ENCODE peak calls at places on chromosomes 1 and 21, in nine cellular contexts. One of them, this sample, is unnamed.
A peak's percentile ranks its signal among the peaks of the same experiment; 100 is the strongest.

GRCh38 chr1:193456883-193457282 is 270.5 kb upstream of the B3GALT2 start:
- DNase-seq in posterior cingulate gyrus: no peak
- DNase-seq in uterus: no peak
- DNase-seq in right atrium auricular region: no peak
- DNase-seq in H7: no peak
- DNase-seq in NCI-H446 treated with DMSO at 0.1 percent for 48 hours: no peak
- DNase-seq in activated naive CD4-positive, alpha-beta T cell: no peak
- DNase-seq in amniotic stem cell: no peak
- DNase-seq in WTC11: no peak
- DNase-seq in this sample: no peak

GRCh38 chr1:162349635-162350330 is 26.9 kb downstream of the SPATA46 start:
- DNase-seq in posterior cingulate gyrus: no peak
- DNase-seq in uterus: no peak
- DNase-seq in right atrium auricular region: no peak
- DNase-seq in H7: no peak
- DNase-seq in NCI-H446 treated with DMSO at 0.1 percent for 48 hours: no peak
- DNase-seq in activated naive CD4-positive, alpha-beta T cell: no peak
- DNase-seq in amniotic stem cell: no peak
- DNase-seq in WTC11: no peak
- DNase-seq in this sample: no peak

GRCh38 chr1:218823291-218823900 is 350.3 kb upstream of the LYPLAL1 start:
- DNase-seq in posterior cingulate gyrus: no peak
- DNase-seq in uterus: no peak
- DNase-seq in right atrium auricular region: no peak
- DNase-seq in H7: no peak
- DNase-seq in NCI-H446 treated with DMSO at 0.1 percent for 48 hours: no peak
- DNase-seq in activated naive CD4-positive, alpha-beta T cell: no peak
- DNase-seq in amniotic stem cell: peak; percentile 42
- DNase-seq in WTC11: no peak
- DNase-seq in this sample: no peak

GRCh38 chr1:206941766-206942418 is 4.4 kb downstream of the PIGR start:
- DNase-seq in posterior cingulate gyrus: no peak
- DNase-seq in uterus: no peak
- DNase-seq in right atrium auricular region: no peak
- DNase-seq in H7: no peak
- DNase-seq in NCI-H446 treated with DMSO at 0.1 percent for 48 hours: no peak
- DNase-seq in activated naive CD4-positive, alpha-beta T cell: no peak
- DNase-seq in amniotic stem cell: no peak
- DNase-seq in WTC11: no peak
- DNase-seq in this sample: no peak

GRCh38 chr21:41827951-41828883 is 50.9 kb downstream of the PRDM15 start:
- DNase-seq in posterior cingulate gyrus: no peak
- DNase-seq in uterus: no peak
- DNase-seq in right atrium auricular region: no peak
- DNase-seq in H7: peak; percentile 66
- DNase-seq in NCI-H446 treated with DMSO at 0.1 percent for 48 hours: no peak
- DNase-seq in activated naive CD4-positive, alpha-beta T cell: no peak
- DNase-seq in amniotic stem cell: no peak
- DNase-seq in WTC11: no peak
- DNase-seq in this sample: no peak

GRCh38 chr1:12172042-12172851 is 5.5 kb downstream of the TNFRSF1B start:
- DNase-seq in posterior cingulate gyrus: no peak
- DNase-seq in uterus: no peak
- DNase-seq in right atrium auricular region: no peak
- DNase-seq in H7: no peak
- DNase-seq in NCI-H446 treated with DMSO at 0.1 percent for 48 hours: no peak
- DNase-seq in activated naive CD4-positive, alpha-beta T cell: no peak
- DNase-seq in amniotic stem cell: no peak
- DNase-seq in WTC11: no peak
- DNase-seq in this sample: no peak

GRCh38 chr1:24364975-24365678 is 46.0 kb downstream of the GRHL3 start:
- DNase-seq in posterior cingulate gyrus: no peak
- DNase-seq in uterus: no peak
- DNase-seq in right atrium auricular region: peak; percentile 60
- DNase-seq in H7: peak; percentile 32
- DNase-seq in NCI-H446 treated with DMSO at 0.1 percent for 48 hours: no peak
- DNase-seq in activated naive CD4-positive, alpha-beta T cell: no peak
- DNase-seq in amniotic stem cell: peak; percentile 63
- DNase-seq in WTC11: no peak
- DNase-seq in this sample: no peak

GRCh38 chr1:26949266-26949925 is 10.9 kb downstream of the KDF1 start:
- DNase-seq in posterior cingulate gyrus: no peak
- DNase-seq in uterus: no peak
- DNase-seq in right atrium auricular region: no peak
- DNase-seq in H7: no peak
- DNase-seq in NCI-H446 treated with DMSO at 0.1 percent for 48 hours: no peak
- DNase-seq in activated naive CD4-positive, alpha-beta T cell: no peak
- DNase-seq in amniotic stem cell: no peak
- DNase-seq in WTC11: no peak
- DNase-seq in this sample: no peak

GRCh38 chr1:220926146-220926545 is 46.9 kb downstream of the HLX start:
- DNase-seq in posterior cingulate gyrus: no peak
- DNase-seq in uterus: no peak
- DNase-seq in right atrium auricular region: no peak
- DNase-seq in H7: no peak
- DNase-seq in NCI-H446 treated with DMSO at 0.1 percent for 48 hours: peak; percentile 87
- DNase-seq in activated naive CD4-positive, alpha-beta T cell: no peak
- DNase-seq in amniotic stem cell: no peak
- DNase-seq in WTC11: no peak
- DNase-seq in this sample: no peak

GRCh38 chr1:189336115-189337100 is 1141.3 kb downstream of the BRINP3 start:
- DNase-seq in posterior cingulate gyrus: no peak
- DNase-seq in uterus: no peak
- DNase-seq in right atrium auricular region: no peak
- DNase-seq in H7: no peak
- DNase-seq in NCI-H446 treated with DMSO at 0.1 percent for 48 hours: no peak
- DNase-seq in activated naive CD4-positive, alpha-beta T cell: no peak
- DNase-seq in amniotic stem cell: no peak
- DNase-seq in WTC11: no peak
- DNase-seq in this sample: peak; percentile 55

GRCh38 chr1:220451541-220451940 is 76.4 kb upstream of the MARK1 start:
- DNase-seq in posterior cingulate gyrus: no peak
- DNase-seq in uterus: no peak
- DNase-seq in right atrium auricular region: no peak
- DNase-seq in H7: no peak
- DNase-seq in NCI-H446 treated with DMSO at 0.1 percent for 48 hours: no peak
- DNase-seq in activated naive CD4-positive, alpha-beta T cell: no peak
- DNase-seq in amniotic stem cell: no peak
- DNase-seq in WTC11: no peak
- DNase-seq in this sample: no peak

GRCh38 chr1:192311281-192311680 is 5.5 kb upstream of the RGS21 start:
- DNase-seq in posterior cingulate gyrus: no peak
- DNase-seq in uterus: no peak
- DNase-seq in right atrium auricular region: no peak
- DNase-seq in H7: no peak
- DNase-seq in NCI-H446 treated with DMSO at 0.1 percent for 48 hours: peak; percentile 51
- DNase-seq in activated naive CD4-positive, alpha-beta T cell: no peak
- DNase-seq in amniotic stem cell: peak; percentile 14
- DNase-seq in WTC11: no peak
- DNase-seq in this sample: no peak

GRCh38 chr1:57725318-57725717 is 301.5 kb upstream of the DAB1 start:
- DNase-seq in posterior cingulate gyrus: no peak
- DNase-seq in uterus: no peak
- DNase-seq in right atrium auricular region: no peak
- DNase-seq in H7: peak; percentile 34
- DNase-seq in NCI-H446 treated with DMSO at 0.1 percent for 48 hours: no peak
- DNase-seq in activated naive CD4-positive, alpha-beta T cell: no peak
- DNase-seq in amniotic stem cell: no peak
- DNase-seq in WTC11: no peak
- DNase-seq in this sample: no peak

GRCh38 chr1:6259491-6260362 is 1.2 kb downstream of the GPR153 start:
- DNase-seq in posterior cingulate gyrus: peak; percentile 41
- DNase-seq in uterus: peak; percentile 85
- DNase-seq in right atrium auricular region: peak; percentile 91
- DNase-seq in H7: peak; percentile 99
- DNase-seq in NCI-H446 treated with DMSO at 0.1 percent for 48 hours: no peak
- DNase-seq in activated naive CD4-positive, alpha-beta T cell: peak; percentile 14
- DNase-seq in amniotic stem cell: peak; percentile 45
- DNase-seq in WTC11: peak; percentile 90
- DNase-seq in this sample: peak; percentile 89

GRCh38 chr1:224767031-224767430 is 150.9 kb downstream of the CNIH3 start:
- DNase-seq in posterior cingulate gyrus: no peak
- DNase-seq in uterus: no peak
- DNase-seq in right atrium auricular region: no peak
- DNase-seq in H7: no peak
- DNase-seq in NCI-H446 treated with DMSO at 0.1 percent for 48 hours: no peak
- DNase-seq in activated naive CD4-positive, alpha-beta T cell: no peak
- DNase-seq in amniotic stem cell: no peak
- DNase-seq in WTC11: no peak
- DNase-seq in this sample: no peak

GRCh38 chr1:153570874-153571273 is 5.2 kb upstream of the S100A2 start:
- DNase-seq in posterior cingulate gyrus: no peak
- DNase-seq in uterus: no peak
- DNase-seq in right atrium auricular region: no peak
- DNase-seq in H7: no peak
- DNase-seq in NCI-H446 treated with DMSO at 0.1 percent for 48 hours: no peak
- DNase-seq in activated naive CD4-positive, alpha-beta T cell: no peak
- DNase-seq in amniotic stem cell: no peak
- DNase-seq in WTC11: no peak
- DNase-seq in this sample: no peak

GRCh38 chr1:23722652-23723051 is 20.6 kb upstream of the ELOA start:
- DNase-seq in posterior cingulate gyrus: no peak
- DNase-seq in uterus: no peak
- DNase-seq in right atrium auricular region: no peak
- DNase-seq in H7: no peak
- DNase-seq in NCI-H446 treated with DMSO at 0.1 percent for 48 hours: no peak
- DNase-seq in activated naive CD4-positive, alpha-beta T cell: no peak
- DNase-seq in amniotic stem cell: no peak
- DNase-seq in WTC11: no peak
- DNase-seq in this sample: no peak

GRCh38 chr1:230797376-230798186 is 50.4 kb downstream of the CAPN9 start:
- DNase-seq in posterior cingulate gyrus: peak; percentile 75
- DNase-seq in uterus: peak; percentile 69
- DNase-seq in right atrium auricular region: peak; percentile 80
- DNase-seq in H7: peak; percentile 71
- DNase-seq in NCI-H446 treated with DMSO at 0.1 percent for 48 hours: peak; percentile 41
- DNase-seq in activated naive CD4-positive, alpha-beta T cell: no peak
- DNase-seq in amniotic stem cell: peak; percentile 52
- DNase-seq in WTC11: peak; percentile 62
- DNase-seq in this sample: no peak

This sample was measured in suprapubic skin.